ENCODE peak calls at places on chromosome 2, in four cellular contexts. P is H1, C is K562, V is A549. X is an unnamed sample.
A peak's percentile ranks its signal among the peaks of the same experiment; 100 is the strongest.

GRCh38 chr2:27185331-27186026 is 26.4 kb upstream of the ATRAID start:
- DNase-seq in V (no peak), C (peak; percentile 35), P (no peak), X (no peak)

GRCh38 chr2:24972315-24972958 is 682 bp upstream of the DNAJC27 start:
- DNase-seq in V (peak; percentile 46), C (peak; percentile 68), P (no peak), X (peak; percentile 50)

GRCh38 chr2:237026981-237027711 is 58.5 kb upstream of the COPS8 start:
- DNase-seq in V (peak; percentile 29), C (peak; percentile 33), P (peak; percentile 74), X (peak; percentile 60)

GRCh38 chr2:38509322-38509946 is 93.3 kb downstream of the HNRNPLL start:
- DNase-seq in C (peak; percentile 65), P (no peak), V (no peak), X (no peak)

GRCh38 chr2:10236571-10237391 is 65.9 kb upstream of the HPCAL1 start:
- DNase-seq in V (no peak), P (no peak), C (no peak), X (peak; percentile 57)

GRCh38 chr2:44780406-44780805 is 161.1 kb upstream of the SIX3 start:
- DNase-seq in V (no peak), C (no peak), P (no peak), X (no peak)

GRCh38 chr2:199470672-199471442 is 13.1 kb upstream of the SATB2 start:
- DNase-seq in V (no peak), C (no peak), P (peak; percentile 75), X (no peak)

GRCh38 chr2:85191157-85191556 is 58.0 kb downstream of the TCF7L1 start:
- DNase-seq in C (no peak), V (no peak), P (no peak), X (no peak)

GRCh38 chr2:12579018-12579417 is 137.7 kb upstream of the TRIB2 start:
- DNase-seq in V (no peak), P (no peak), C (no peak), X (no peak)

GRCh38 chr2:231364061-231364460 is 31.4 kb upstream of the B3GNT7 start:
- DNase-seq in C (no peak), P (no peak), V (no peak), X (no peak)

GRCh38 chr2:207265849-207266248 is 100.1 kb upstream of the KLF7 start:
- DNase-seq in P (no peak), C (no peak), V (no peak), X (no peak)

GRCh38 chr2:158716921-158717320 is 78.2 kb upstream of the DAPL1 start:
- DNase-seq in C (no peak), V (no peak), P (no peak), X (no peak)

GRCh38 chr2:179985163-179985820 is 21.8 kb downstream of the CWC22 start:
- DNase-seq in C (no peak), V (no peak), P (no peak), X (no peak)

GRCh38 chr2:239883326-239884050 is 141.7 kb downstream of the NDUFA10 start:
- DNase-seq in V (no peak), C (no peak), P (peak; percentile 10), X (no peak)

GRCh38 chr2:241041557-241042158 is 43.2 kb downstream of the SNED1 start:
- DNase-seq in C (no peak), P (no peak), V (no peak), X (no peak)

GRCh38 chr2:152920846-152921245 is 202.4 kb downstream of the ARL6IP6 start:
- DNase-seq in C (no peak), P (no peak), V (no peak), X (no peak)

GRCh38 chr2:97699765-97700444 is 13.5 kb upstream of the ZAP70 start:
- DNase-seq in V (peak; percentile 26), P (peak; percentile 84), C (peak; percentile 79), X (peak; percentile 69)

GRCh38 chr2:20584045-20584636 is 66.8 kb downstream of the HS1BP3 start:
- DNase-seq in C (peak; percentile 48), P (no peak), V (peak; percentile 51), X (no peak)

GRCh38 chr2:217220228-217221013 is 360.6 kb upstream of the TNP1 start:
- DNase-seq in C (no peak), V (no peak), P (no peak), X (no peak)
- TF ChIP-seq CHD2 in C (no peak), V (no peak), P (no peak), X (no peak)

DNA sequence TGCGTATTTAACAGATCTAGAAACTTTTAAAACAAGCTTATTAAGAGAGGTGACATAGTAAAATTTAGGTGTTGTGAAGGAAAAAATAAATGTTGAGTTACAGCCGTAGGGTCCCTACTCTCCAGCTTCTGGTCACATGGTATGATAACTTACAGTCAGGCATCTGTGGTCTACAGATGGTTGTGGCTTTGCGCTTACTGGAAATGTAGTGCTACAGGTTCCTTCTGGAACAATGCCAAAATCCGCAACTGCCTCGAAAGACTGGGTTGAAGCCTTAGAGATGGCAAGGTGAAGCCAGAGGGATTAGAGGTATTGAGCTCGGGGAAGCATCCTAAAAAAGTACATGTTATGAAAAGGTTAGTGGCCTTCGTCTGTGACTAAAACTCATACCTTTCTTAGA is 1323.9 kb upstream of the SLC39A10 start:
- DNase-seq in C (no peak), V (no peak), P (no peak), X (no peak)
- TF ChIP-seq CHD2 in C (no peak), V (no peak), P (no peak), X (no peak)

GRCh38 chr2:43218550-43219382 is 7.6 kb downstream of the ZFP36L2 start:
- DNase-seq in P (no peak), V (no peak), C (peak; percentile 52), X (no peak)
- TF ChIP-seq CHD2 in P (no peak), V (no peak), C (no peak), X (peak; percentile 48)

DNA sequence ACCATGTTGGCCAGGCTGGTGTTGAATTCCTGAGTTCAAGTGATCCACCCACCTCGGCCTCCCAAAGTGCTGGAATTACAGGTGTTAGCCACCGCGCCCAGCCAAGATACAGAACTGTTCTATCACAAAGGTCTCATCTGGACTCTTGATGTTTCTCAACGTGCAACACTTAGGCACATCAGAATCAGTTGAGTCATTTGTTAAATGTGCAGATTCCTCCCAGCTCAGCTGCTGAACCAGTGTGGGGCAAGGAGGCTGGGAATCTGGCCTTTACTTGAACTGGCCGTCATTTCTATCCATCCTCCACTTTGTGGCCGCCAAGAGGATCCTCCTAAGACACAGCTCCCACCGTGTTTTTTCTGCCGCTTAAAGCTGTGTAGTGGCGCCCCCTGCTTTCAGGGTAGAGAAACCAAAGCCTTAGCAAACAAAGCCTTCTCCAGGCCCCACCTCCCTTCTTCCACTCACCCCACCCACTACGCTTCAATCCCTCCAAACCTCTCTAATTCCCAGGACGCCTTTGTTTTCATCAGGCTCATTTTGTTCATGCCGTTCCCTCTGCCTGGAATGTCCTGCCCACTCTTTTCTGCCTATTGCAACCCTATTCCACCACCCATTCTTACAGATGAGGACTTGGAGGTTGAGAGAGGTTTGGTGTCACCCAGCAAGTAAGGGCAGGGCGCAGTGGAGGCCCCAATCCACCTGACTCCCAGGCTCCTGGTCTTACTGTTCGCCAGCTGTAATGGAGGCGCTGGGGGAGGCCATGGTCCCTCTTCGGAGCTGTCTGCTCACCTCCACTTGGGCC is 776 bp upstream of the SPEG start:
- DNase-seq in V (no peak), C (peak; percentile 85), P (peak; percentile 87), X (peak; percentile 39)
- TF ChIP-seq CHD2 in V (no peak), C (no peak), P (peak; percentile 6), X (no peak)

GRCh38 chr2:177026956-177027355 is 185.6 kb upstream of the HNRNPA3 start:
- DNase-seq in V (no peak), P (no peak), C (no peak), X (no peak)

GRCh38 chr2:177024760-177025159 is 187.8 kb upstream of the HNRNPA3 start:
- DNase-seq in P (no peak), V (no peak), C (no peak), X (no peak)

GRCh38 chr2:177029075-177029474 is 183.5 kb upstream of the HNRNPA3 start:
- DNase-seq in P (no peak), V (no peak), C (no peak), X (no peak)

GRCh38 chr2:177028296-177028695 is 184.3 kb upstream of the HNRNPA3 start:
- DNase-seq in P (no peak), V (no peak), C (no peak), X (no peak)

GRCh38 chr2:177026253-177026652 is 186.3 kb upstream of the HNRNPA3 start:
- DNase-seq in C (no peak), P (no peak), V (no peak), X (no peak)
- TF ChIP-seq CHD2 in C (no peak), P (no peak), V (no peak), X (no peak)

GRCh38 chr2:56263876-56264275 is 80.1 kb downstream of the CCDC85A start:
- DNase-seq in C (no peak), V (no peak), P (no peak), X (no peak)
- TF ChIP-seq CHD2 in C (no peak), V (no peak), P (no peak), X (no peak)

DNA sequence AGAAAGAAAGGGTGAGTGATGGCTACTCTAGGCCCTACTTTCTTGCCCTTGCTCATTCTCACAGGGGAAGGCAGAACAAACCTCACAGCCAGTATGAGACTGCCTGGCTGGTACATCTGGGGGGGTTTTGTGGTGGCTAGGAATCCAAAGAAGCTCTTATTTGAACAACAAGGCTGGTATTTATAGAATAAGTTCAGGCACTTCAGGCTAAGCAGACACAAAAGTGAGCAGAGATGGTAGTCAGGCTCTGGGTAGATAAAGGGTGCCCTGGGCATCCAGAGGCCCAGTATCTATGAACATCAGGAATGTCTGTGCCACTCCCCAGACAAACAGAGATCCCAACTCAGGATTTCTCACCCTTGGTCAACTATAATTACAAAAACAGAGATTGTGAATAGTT is 57.2 kb upstream of the RTN4 start:
- DNase-seq in V (no peak), P (no peak), C (no peak), X (peak; percentile 33)
- TF ChIP-seq CHD2 in V (no peak), P (no peak), C (no peak), X (no peak)

GRCh38 chr2:226362991-226363390 is 436.6 kb downstream of the IRS1 start:
- DNase-seq in P (no peak), C (no peak), V (no peak), X (no peak)
- TF ChIP-seq CHD2 in P (no peak), C (no peak), V (no peak), X (no peak)